ENCODE peak calls at places on chromosome 6, in nine cellular contexts. S is CD8-positive, alpha-beta T cell; M is heart right ventricle; W is heart left ventricle; A is right lobe of liver; O is lower lobe of right lung; C is tibial nerve; Q is hepatocyte; Y is retinal pigment epithelial cell. G is an unnamed sample.

GRCh38 chr6:26126394-26127221 is 39.4 kb downstream of the HFE start:
- DNase-seq in Q (peak), M (no peak), Y (no peak), S (no peak), C (no peak), A (no peak), W (no peak), O (no peak), G (no peak)

GRCh38 chr6:65760285-65760684 is 53.3 kb upstream of the EYS start:
- DNase-seq in A (no peak), C (no peak), W (no peak), M (no peak), S (no peak), Y (no peak), O (no peak), Q (no peak), G (no peak)

GRCh38 chr6:163423696-163424095 is 9.2 kb downstream of the QKI start:
- DNase-seq in M (no peak), A (no peak), W (no peak), Y (no peak), Q (no peak), S (no peak), C (no peak), O (no peak), G (no peak)

GRCh38 chr6:137625100-137625661 is 131.0 kb upstream of the OLIG3 start:
- DNase-seq in W (no peak), S (no peak), M (no peak), Y (no peak), Q (no peak), C (no peak), O (no peak), A (no peak), G (no peak)

GRCh38 chr6:134539865-134540323 is 222.0 kb upstream of the SGK1 start:
- DNase-seq in A (no peak), S (no peak), W (peak), Q (no peak), Y (no peak), O (no peak), M (peak), C (no peak), G (no peak)

GRCh38 chr6:24283043-24283985 is 74.5 kb downstream of the DCDC2 start:
- DNase-seq in S (no peak), Q (peak), C (peak), A (peak), O (peak), M (peak), Y (peak), W (peak), G (no peak)

GRCh38 chr6:145569140-145569539 is 166.2 kb downstream of the EPM2A start:
- DNase-seq in Q (no peak), A (no peak), M (no peak), W (no peak), Y (no peak), C (no peak), S (no peak), O (no peak), G (no peak)

GRCh38 chr6:30730611-30731435 is 10.7 kb downstream of the TUBB start:
- DNase-seq in Q (peak), Y (no peak), O (peak), W (peak), C (peak), M (peak), S (peak), A (peak), G (peak)

GRCh38 chr6:18034798-18035202 is 47.4 kb upstream of the KIF13A start:
- DNase-seq in Y (no peak), W (no peak), O (no peak), C (no peak), M (no peak), Q (peak), A (peak), S (no peak), G (no peak)

GRCh38 chr6:131167773-131168172 is 32.5 kb downstream of the AKAP7 start:
- DNase-seq in M (no peak), C (no peak), W (no peak), Q (no peak), A (no peak), Y (no peak), O (no peak), S (no peak), G (no peak)
- TF ChIP-seq CTCF in M (peak), C (no peak), W (peak), Q (peak), A (peak), Y (no peak), O (no peak), S (no peak), G (no peak)

DNA sequence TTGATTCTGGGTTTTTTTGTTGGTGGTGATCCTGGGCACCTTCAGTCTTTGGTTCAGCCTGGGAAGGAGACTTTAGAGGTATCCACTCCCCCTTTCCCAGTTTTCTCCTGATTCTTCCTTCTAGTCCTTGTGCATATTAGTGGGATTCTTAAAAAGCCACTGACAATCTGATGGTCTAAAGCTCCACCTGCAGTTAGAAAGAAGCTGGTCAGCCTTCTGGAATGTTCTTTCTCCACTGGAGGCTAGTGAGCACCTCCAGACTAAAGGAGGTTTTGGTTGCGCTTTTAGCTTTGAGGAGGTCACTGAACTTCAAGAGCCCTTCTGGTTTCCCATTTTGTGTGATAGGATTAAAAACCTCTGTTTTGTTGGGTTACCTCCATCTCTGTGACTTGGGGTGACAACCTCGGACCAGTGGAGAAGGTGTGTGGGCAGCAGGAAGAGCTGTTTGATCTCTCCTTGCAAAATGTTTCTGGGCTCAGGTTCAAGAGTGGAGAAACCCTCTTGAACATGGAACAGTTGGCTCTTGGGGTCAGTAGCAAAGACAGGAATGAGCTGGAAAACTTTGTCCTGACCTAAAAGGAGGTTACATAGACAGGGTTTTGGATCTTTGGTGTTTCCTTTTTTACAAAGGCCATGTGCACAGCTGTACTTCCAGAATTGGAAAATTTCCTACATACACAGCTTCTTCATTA is 29.0 kb downstream of the JARID2 start:
- DNase-seq in S (no peak), Q (no peak), Y (no peak), A (no peak), W (no peak), O (no peak), C (no peak), M (no peak), G (no peak)
- TF ChIP-seq CTCF in S (no peak), Q (peak), Y (peak), A (peak), W (peak), O (no peak), C (no peak), M (peak), G (no peak)

GRCh38 chr6:136031982-136032381 is 180.5 kb downstream of the PDE7B start:
- DNase-seq in M (peak), O (no peak), S (no peak), Y (no peak), Q (peak), C (no peak), A (no peak), W (peak), G (no peak)
- TF ChIP-seq CTCF in M (peak), O (peak), S (peak), Y (peak), Q (peak), C (peak), A (peak), W (peak), G (no peak)

GRCh38 chr6:111873178-111874029 is at the start of gene FYN:
- DNase-seq in Y (peak), A (peak), M (peak), C (peak), S (peak), W (peak), O (peak), Q (peak), G (peak)
- TF ChIP-seq CTCF in Y (no peak), A (peak), M (peak), C (peak), S (peak), W (peak), O (peak), Q (peak), G (no peak)

GRCh38 chr6:88426005-88426404 is 259.9 kb upstream of the CNR1 start:
- DNase-seq in M (no peak), C (no peak), O (no peak), S (no peak), W (no peak), Y (no peak), A (no peak), Q (no peak), G (no peak)

GRCh38 chr6:88428068-88428467 is 261.9 kb upstream of the CNR1 start:
- DNase-seq in Q (no peak), M (no peak), A (no peak), W (no peak), C (no peak), S (no peak), Y (no peak), O (no peak), G (no peak)

DNA sequence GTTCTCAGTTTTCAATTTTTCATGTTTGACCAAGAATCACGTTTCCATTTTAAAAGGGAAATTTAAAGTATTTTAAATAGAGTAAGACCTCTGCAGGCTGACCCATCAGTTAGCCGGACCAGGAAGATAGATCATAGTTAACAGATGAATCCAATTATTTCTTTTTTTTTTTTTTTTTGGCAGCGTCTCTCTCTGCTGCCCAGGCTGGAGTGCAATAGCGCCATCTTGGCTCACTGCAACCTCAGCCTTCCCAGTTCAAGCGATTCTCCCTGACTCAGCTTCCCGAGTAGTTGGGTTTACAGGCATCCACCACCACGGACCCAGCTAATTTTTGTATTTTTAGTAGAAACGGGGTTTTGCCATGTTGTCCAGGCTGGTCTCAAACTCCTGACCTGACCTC is 256.7 kb upstream of the CNR1 start:
- DNase-seq in Q (no peak), Y (no peak), W (no peak), O (no peak), M (no peak), S (no peak), A (no peak), C (no peak), G (no peak)
- TF ChIP-seq CTCF in Q (no peak), Y (peak), W (no peak), O (no peak), M (no peak), S (no peak), A (no peak), C (no peak), G (no peak)

DNA sequence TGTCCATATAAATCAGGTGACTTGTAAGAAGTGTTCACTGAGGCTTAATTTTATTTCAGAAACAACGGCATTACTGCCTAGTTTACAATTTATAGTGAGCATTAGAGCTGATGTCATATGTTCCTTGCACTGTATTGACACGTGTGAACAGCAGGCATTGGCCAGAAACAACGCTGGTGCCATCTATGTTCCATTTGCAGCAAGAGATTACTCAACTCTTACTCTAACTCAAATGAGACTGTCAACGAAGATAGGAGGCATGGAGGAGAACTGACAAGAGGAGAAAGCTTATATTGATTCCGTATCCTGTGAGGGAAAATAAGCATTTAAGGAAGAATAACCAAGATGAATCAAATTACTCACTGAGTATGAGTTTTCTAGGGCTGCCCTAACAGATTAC is 48.4 kb downstream of the MTFR2 start:
- DNase-seq in C (no peak), W (no peak), M (no peak), O (no peak), S (no peak), Q (no peak), A (no peak), Y (no peak), G (no peak)
- TF ChIP-seq CTCF in C (no peak), W (no peak), M (peak), O (no peak), S (no peak), Q (no peak), A (no peak), Y (no peak), G (no peak)

GRCh38 chr6:64281167-64281566 is 645.6 kb downstream of the PHF3 start:
- DNase-seq in W (no peak), A (no peak), M (no peak), S (no peak), Q (no peak), O (no peak), C (no peak), Y (no peak), G (no peak)

DNA sequence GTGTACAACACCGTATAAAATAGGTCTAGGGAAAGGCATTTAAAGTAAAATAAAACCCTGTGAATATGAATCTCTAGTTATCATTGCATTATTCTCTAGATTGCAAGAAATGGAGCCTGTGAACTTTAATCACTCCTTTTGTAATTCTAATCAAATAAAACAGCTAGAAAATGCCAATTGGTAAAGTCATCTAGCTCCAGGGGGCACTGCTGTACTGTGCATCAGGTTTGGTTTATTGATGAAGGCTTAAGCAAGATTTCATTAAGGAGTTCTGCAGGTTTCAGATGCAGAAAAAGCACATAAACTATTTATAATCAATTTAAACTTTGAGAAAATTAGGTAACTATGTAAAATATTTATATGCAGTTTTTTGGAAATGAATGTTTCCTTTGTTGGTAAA is 645.0 kb downstream of the PHF3 start:
- DNase-seq in M (no peak), S (no peak), O (no peak), Q (peak), A (no peak), W (no peak), Y (peak), C (no peak), G (no peak)
- TF ChIP-seq CTCF in M (peak), S (no peak), O (peak), Q (peak), A (peak), W (peak), Y (peak), C (peak), G (no peak)

GRCh38 chr6:12039540-12040459 is 27.7 kb downstream of the HIVEP1 start:
- DNase-seq in S (no peak), W (no peak), Y (no peak), C (no peak), M (no peak), O (no peak), A (no peak), Q (no peak), G (no peak)
- TF ChIP-seq CTCF in S (no peak), W (no peak), Y (no peak), C (no peak), M (no peak), O (no peak), A (no peak), Q (no peak), G (no peak)